ENCODE peak calls at places on chromosomes 6 and 20, in eight cellular contexts. One of them, this sample, is unnamed.

GRCh38 chr6:138645976-138646640 is 127.5 kb upstream of the CCDC28A start:
- DNase-seq in AG09319: no peak
- DNase-seq in left lung: no peak
- DNase-seq in posterior cingulate gyrus: no peak
- DNase-seq in endothelial cell of umbilical vein: no peak
- DNase-seq in spleen: no peak
- DNase-seq in T-helper 1 cell: no peak
- DNase-seq in pons: no peak
- DNase-seq in this sample: no peak

GRCh38 chr6:16352258-16352635 is 113.9 kb downstream of the GMPR start:
- DNase-seq in AG09319: peak
- DNase-seq in left lung: no peak
- DNase-seq in posterior cingulate gyrus: no peak
- DNase-seq in endothelial cell of umbilical vein: peak
- DNase-seq in spleen: no peak
- DNase-seq in T-helper 1 cell: no peak
- DNase-seq in pons: no peak
- DNase-seq in this sample: no peak

GRCh38 chr6:136284909-136285308 is 4.7 kb downstream of the BCLAF1 start:
- DNase-seq in AG09319: no peak
- DNase-seq in left lung: no peak
- DNase-seq in posterior cingulate gyrus: no peak
- DNase-seq in endothelial cell of umbilical vein: peak
- DNase-seq in spleen: no peak
- DNase-seq in T-helper 1 cell: no peak
- DNase-seq in pons: no peak
- DNase-seq in this sample: no peak

GRCh38 chr6:98944598-98945011 is 3.1 kb downstream of the FBXL4 start:
- DNase-seq in AG09319: no peak
- DNase-seq in left lung: no peak
- DNase-seq in posterior cingulate gyrus: no peak
- DNase-seq in endothelial cell of umbilical vein: peak
- DNase-seq in spleen: no peak
- DNase-seq in T-helper 1 cell: no peak
- DNase-seq in pons: peak
- DNase-seq in this sample: no peak

GRCh38 chr20:63309261-63310071 is 16.5 kb downstream of the COL20A1 start:
- DNase-seq in AG09319: no peak
- DNase-seq in left lung: no peak
- DNase-seq in posterior cingulate gyrus: peak
- DNase-seq in endothelial cell of umbilical vein: peak
- DNase-seq in spleen: no peak
- DNase-seq in T-helper 1 cell: no peak
- DNase-seq in pons: no peak
- DNase-seq in this sample: no peak

GRCh38 chr6:143015300-143015706 is 45.4 kb upstream of the AIG1 start:
- DNase-seq in AG09319: no peak
- DNase-seq in left lung: no peak
- DNase-seq in posterior cingulate gyrus: no peak
- DNase-seq in endothelial cell of umbilical vein: no peak
- DNase-seq in spleen: no peak
- DNase-seq in T-helper 1 cell: no peak
- DNase-seq in pons: peak
- DNase-seq in this sample: no peak

GRCh38 chr6:128516514-128516898 is 3.9 kb downstream of the PTPRK start:
- DNase-seq in AG09319: no peak
- DNase-seq in left lung: no peak
- DNase-seq in posterior cingulate gyrus: no peak
- DNase-seq in endothelial cell of umbilical vein: peak
- DNase-seq in spleen: no peak
- DNase-seq in T-helper 1 cell: no peak
- DNase-seq in pons: peak
- DNase-seq in this sample: no peak

GRCh38 chr6:1024587-1024986 is 287.3 kb upstream of the FOXQ1 start:
- DNase-seq in AG09319: peak
- DNase-seq in left lung: no peak
- DNase-seq in posterior cingulate gyrus: no peak
- DNase-seq in endothelial cell of umbilical vein: no peak
- DNase-seq in spleen: no peak
- DNase-seq in T-helper 1 cell: no peak
- DNase-seq in pons: peak
- DNase-seq in this sample: no peak

GRCh38 chr6:18019539-18020534 is 32.4 kb upstream of the KIF13A start:
- DNase-seq in AG09319: no peak
- DNase-seq in left lung: no peak
- DNase-seq in posterior cingulate gyrus: no peak
- DNase-seq in endothelial cell of umbilical vein: no peak
- DNase-seq in spleen: no peak
- DNase-seq in T-helper 1 cell: no peak
- DNase-seq in pons: no peak
- DNase-seq in this sample: no peak

GRCh38 chr20:6055161-6055783 is 1.4 kb upstream of the LRRN4 start:
- DNase-seq in AG09319: no peak
- DNase-seq in left lung: no peak
- DNase-seq in posterior cingulate gyrus: no peak
- DNase-seq in endothelial cell of umbilical vein: no peak
- DNase-seq in spleen: no peak
- DNase-seq in T-helper 1 cell: no peak
- DNase-seq in pons: no peak
- DNase-seq in this sample: no peak

GRCh38 chr20:51750037-51750769 is 18.0 kb downstream of the ATP9A start:
- DNase-seq in AG09319: peak
- DNase-seq in left lung: peak
- DNase-seq in posterior cingulate gyrus: peak
- DNase-seq in endothelial cell of umbilical vein: peak
- DNase-seq in spleen: no peak
- DNase-seq in T-helper 1 cell: peak
- DNase-seq in pons: peak
- DNase-seq in this sample: no peak

GRCh38 chr6:148272084-148272483 is 70.6 kb upstream of the SASH1 start:
- DNase-seq in AG09319: peak
- DNase-seq in left lung: no peak
- DNase-seq in posterior cingulate gyrus: no peak
- DNase-seq in endothelial cell of umbilical vein: peak
- DNase-seq in spleen: no peak
- DNase-seq in T-helper 1 cell: no peak
- DNase-seq in pons: no peak
- DNase-seq in this sample: no peak

GRCh38 chr20:1087311-1087710 is 31.1 kb upstream of the PSMF1 start:
- DNase-seq in AG09319: no peak
- DNase-seq in left lung: no peak
- DNase-seq in posterior cingulate gyrus: no peak
- DNase-seq in endothelial cell of umbilical vein: no peak
- DNase-seq in spleen: no peak
- DNase-seq in T-helper 1 cell: no peak
- DNase-seq in pons: no peak
- DNase-seq in this sample: no peak

GRCh38 chr6:7879043-7879442 is 31.5 kb downstream of the TXNDC5 start:
- DNase-seq in AG09319: no peak
- DNase-seq in left lung: no peak
- DNase-seq in posterior cingulate gyrus: no peak
- DNase-seq in endothelial cell of umbilical vein: no peak
- DNase-seq in spleen: no peak
- DNase-seq in T-helper 1 cell: no peak
- DNase-seq in pons: no peak
- DNase-seq in this sample: no peak

GRCh38 chr6:28393912-28394662 is 5.5 kb downstream of the ZSCAN12 start:
- DNase-seq in AG09319: no peak
- DNase-seq in left lung: no peak
- DNase-seq in posterior cingulate gyrus: no peak
- DNase-seq in endothelial cell of umbilical vein: peak
- DNase-seq in spleen: no peak
- DNase-seq in T-helper 1 cell: no peak
- DNase-seq in pons: no peak
- DNase-seq in this sample: no peak

GRCh38 chr6:159067334-159067733 is 22.5 kb upstream of the TAGAP start:
- DNase-seq in AG09319: no peak
- DNase-seq in left lung: no peak
- DNase-seq in posterior cingulate gyrus: no peak
- DNase-seq in endothelial cell of umbilical vein: no peak
- DNase-seq in spleen: peak
- DNase-seq in T-helper 1 cell: peak
- DNase-seq in pons: no peak
- DNase-seq in this sample: no peak

GRCh38 chr20:45893831-45894230 is 2.7 kb downstream of the CTSA start:
- DNase-seq in AG09319: no peak
- DNase-seq in left lung: no peak
- DNase-seq in posterior cingulate gyrus: no peak
- DNase-seq in endothelial cell of umbilical vein: no peak
- DNase-seq in spleen: no peak
- DNase-seq in T-helper 1 cell: no peak
- DNase-seq in pons: no peak
- DNase-seq in this sample: no peak

GRCh38 chr6:5125152-5126006 is 40.2 kb downstream of the PPP1R3G start:
- DNase-seq in AG09319: no peak
- DNase-seq in left lung: no peak
- DNase-seq in posterior cingulate gyrus: no peak
- DNase-seq in endothelial cell of umbilical vein: no peak
- DNase-seq in spleen: no peak
- DNase-seq in T-helper 1 cell: no peak
- DNase-seq in pons: no peak
- DNase-seq in this sample: no peak

GRCh38 chr6:143843689-143844405 is 709 bp downstream of the LTV1 start:
- DNase-seq in AG09319: no peak
- DNase-seq in left lung: no peak
- DNase-seq in posterior cingulate gyrus: no peak
- DNase-seq in endothelial cell of umbilical vein: no peak
- DNase-seq in spleen: no peak
- DNase-seq in T-helper 1 cell: peak
- DNase-seq in pons: peak
- DNase-seq in this sample: peak

GRCh38 chr6:157372501-157373280 is 8.3 kb upstream of the ZDHHC14 start:
- DNase-seq in AG09319: no peak
- DNase-seq in left lung: no peak
- DNase-seq in posterior cingulate gyrus: no peak
- DNase-seq in endothelial cell of umbilical vein: no peak
- DNase-seq in spleen: no peak
- DNase-seq in T-helper 1 cell: no peak
- DNase-seq in pons: no peak
- DNase-seq in this sample: no peak

GRCh38 chr20:21505810-21506530 is 7.9 kb downstream of the NKX2-2 start:
- DNase-seq in AG09319: no peak
- DNase-seq in left lung: no peak
- DNase-seq in posterior cingulate gyrus: no peak
- DNase-seq in endothelial cell of umbilical vein: peak
- DNase-seq in spleen: peak
- DNase-seq in T-helper 1 cell: peak
- DNase-seq in pons: no peak
- DNase-seq in this sample: no peak

GRCh38 chr6:17998003-17998402 is 10.6 kb upstream of the KIF13A start:
- DNase-seq in AG09319: no peak
- DNase-seq in left lung: no peak
- DNase-seq in posterior cingulate gyrus: no peak
- DNase-seq in endothelial cell of umbilical vein: no peak
- DNase-seq in spleen: no peak
- DNase-seq in T-helper 1 cell: no peak
- DNase-seq in pons: no peak
- DNase-seq in this sample: no peak

GRCh38 chr6:41097467-41098090 is 24.8 kb downstream of the NFYA start:
- DNase-seq in AG09319: no peak
- DNase-seq in left lung: no peak
- DNase-seq in posterior cingulate gyrus: no peak
- DNase-seq in endothelial cell of umbilical vein: peak
- DNase-seq in spleen: no peak
- DNase-seq in T-helper 1 cell: no peak
- DNase-seq in pons: peak
- DNase-seq in this sample: no peak

This sample was measured in T-helper 22 cell.